ENCODE peak calls at places on chromosomes 7 and 10, in ten cellular contexts. S, Q, K, J, N, E, C, W, P and D are unnamed samples.

GRCh38 chr10:102586858-102587257 is 57.4 kb upstream of the TRIM8 start:
- DNase-seq in S (no peak), Q (no peak), K (no peak), J (no peak), N (no peak), E (no peak), C (no peak), W (no peak), P (no peak), D (no peak)

GRCh38 chr10:78972160-78972946 is 96.4 kb upstream of the ZMIZ1 start:
- DNase-seq in S (peak; percentile 94), Q (peak; percentile 65), K (no peak), J (no peak), N (peak; percentile 50), E (peak; percentile 83), C (no peak), W (no peak), P (no peak), D (no peak)

GRCh38 chr10:18340496-18341051 is 200.3 kb downstream of the CACNB2 start:
- DNase-seq in S (no peak), Q (peak; percentile 23), K (no peak), J (no peak), N (no peak), E (peak; percentile 41), C (no peak), W (no peak), P (no peak), D (no peak)

GRCh38 chr7:45000096-45001032 is at the start of gene CCM2:
- DNase-seq in S (peak; percentile 78), Q (peak; percentile 19), K (no peak), J (peak; percentile 72), N (peak; percentile 39), E (peak; percentile 36), C (no peak), W (no peak), P (no peak), D (no peak)

GRCh38 chr7:7352845-7353244 is 170.5 kb downstream of the C1GALT1 start:
- DNase-seq in S (no peak), Q (no peak), K (no peak), J (no peak), N (no peak), E (no peak), C (peak; percentile 86), W (peak; percentile 83), P (no peak), D (no peak)

GRCh38 chr7:93307131-93307660 is 75.0 kb downstream of the VPS50 start:
- DNase-seq in S (no peak), Q (peak; percentile 93), K (no peak), J (no peak), N (no peak), E (peak; percentile 65), C (no peak), W (peak; percentile 78), P (no peak), D (no peak)

GRCh38 chr10:7410800-7411670 is at the start of gene SFMBT2:
- DNase-seq in S (peak; percentile 70), Q (peak; percentile 58), K (no peak), J (peak; percentile 79), N (peak; percentile 46), E (peak; percentile 31), C (no peak), W (peak; percentile 57), P (peak; percentile 46), D (peak; percentile 90)

GRCh38 chr10:82625497-82626151 is 750.6 kb downstream of the NRG3 start:
- DNase-seq in S (no peak), Q (no peak), K (no peak), J (no peak), N (no peak), E (no peak), C (no peak), W (no peak), P (no peak), D (no peak)

GRCh38 chr7:30143748-30144251 is 9.0 kb downstream of the MTURN start:
- DNase-seq in S (no peak), Q (peak; percentile 27), K (peak; percentile 98), J (no peak), N (no peak), E (peak; percentile 47), C (no peak), W (peak; percentile 84), P (no peak), D (no peak)

GRCh38 chr7:67487316-67487715 is 490.7 kb downstream of the TYW1 start:
- DNase-seq in S (no peak), Q (no peak), K (no peak), J (no peak), N (no peak), E (no peak), C (no peak), W (no peak), P (no peak), D (no peak)

GRCh38 chr10:47233631-47234030 is 66.4 kb upstream of the GDF10 start:
- DNase-seq in S (no peak), Q (no peak), K (no peak), J (no peak), N (no peak), E (no peak), C (no peak), W (no peak), P (no peak), D (no peak)

GRCh38 chr7:79455173-79455790 is 1.8 kb upstream of the MAGI2 start:
- DNase-seq in S (no peak), Q (no peak), K (no peak), J (no peak), N (no peak), E (no peak), C (no peak), W (no peak), P (no peak), D (peak; percentile 4)

GRCh38 chr7:102286237-102287081 is at the start of gene SH2B2:
- DNase-seq in S (peak; percentile 88), Q (peak; percentile 65), K (no peak), J (peak; percentile 73), N (peak; percentile 49), E (peak; percentile 17), C (no peak), W (no peak), P (no peak), D (peak; percentile 86)

GRCh38 chr10:18179901-18180300 is 39.7 kb downstream of the CACNB2 start:
- DNase-seq in S (no peak), Q (peak; percentile 82), K (no peak), J (no peak), N (no peak), E (peak; percentile 81), C (no peak), W (no peak), P (no peak), D (no peak)

GRCh38 chr10:49652416-49653385 is 26.8 kb upstream of the C10orf53 start:
- DNase-seq in S (no peak), Q (no peak), K (no peak), J (no peak), N (no peak), E (no peak), C (no peak), W (no peak), P (no peak), D (no peak)

GRCh38 chr10:131774618-131775443 is 126.0 kb upstream of the PPP2R2D start:
- DNase-seq in S (no peak), Q (no peak), K (no peak), J (peak; percentile 13), N (no peak), E (no peak), C (no peak), W (no peak), P (no peak), D (no peak)

GRCh38 chr7:1124816-1125602 is 35.0 kb downstream of the ZFAND2A start:
- DNase-seq in S (peak; percentile 59), Q (no peak), K (no peak), J (no peak), N (no peak), E (no peak), C (no peak), W (no peak), P (no peak), D (no peak)

GRCh38 chr7:760006-760405 is 32.9 kb upstream of the PRKAR1B start:
- DNase-seq in S (no peak), Q (peak; percentile 78), K (no peak), J (no peak), N (no peak), E (no peak), C (no peak), W (no peak), P (no peak), D (no peak)

GRCh38 chr10:77081411-77082010 is 556.1 kb downstream of the KCNMA1 start:
- DNase-seq in S (no peak), Q (no peak), K (no peak), J (no peak), N (no peak), E (no peak), C (peak; percentile 32), W (no peak), P (no peak), D (no peak)

GRCh38 chr7:46855851-46856250 is 726.1 kb downstream of the TNS3 start:
- DNase-seq in S (no peak), Q (no peak), K (no peak), J (no peak), N (no peak), E (no peak), C (no peak), W (no peak), P (no peak), D (no peak)

GRCh38 chr10:90993340-90993739 is 72.5 kb upstream of the ANKRD1 start:
- DNase-seq in S (no peak), Q (no peak), K (no peak), J (no peak), N (no peak), E (peak; percentile 6), C (no peak), W (no peak), P (no peak), D (no peak)

GRCh38 chr10:1672001-1672781 is 65.1 kb downstream of the ADARB2 start:
- DNase-seq in S (no peak), Q (no peak), K (no peak), J (no peak), N (no peak), E (no peak), C (no peak), W (no peak), P (no peak), D (no peak)

GRCh38 chr7:67484244-67484751 is 487.7 kb downstream of the TYW1 start:
- DNase-seq in S (peak; percentile 53), Q (peak; percentile 47), K (peak; percentile 26), J (peak; percentile 47), N (peak; percentile 68), E (peak; percentile 34), C (peak; percentile 94), W (peak; percentile 13), P (no peak), D (peak; percentile 37)

GRCh38 chr7:137798073-137798763 is 48.6 kb downstream of the DGKI start:
- DNase-seq in S (no peak), Q (no peak), K (no peak), J (no peak), N (no peak), E (no peak), C (no peak), W (no peak), P (no peak), D (peak; percentile 28)

GRCh38 chr10:21754410-21755011 is 220.5 kb downstream of the MLLT10 start:
- DNase-seq in S (no peak), Q (peak; percentile 16), K (no peak), J (no peak), N (no peak), E (no peak), C (no peak), W (no peak), P (no peak), D (no peak)

GRCh38 chr7:105336009-105336408 is 52.7 kb downstream of the SRPK2 start:
- DNase-seq in S (no peak), Q (no peak), K (no peak), J (no peak), N (no peak), E (no peak), C (no peak), W (no peak), P (no peak), D (peak; percentile 27)

GRCh38 chr7:33418251-33418701 is 288.9 kb downstream of the BBS9 start:
- DNase-seq in S (no peak), Q (peak; percentile 82), K (no peak), J (no peak), N (no peak), E (peak; percentile 96), C (peak; percentile 52), W (no peak), P (no peak), D (no peak)

GRCh38 chr7:74410772-74411171 is 42.9 kb upstream of the GTF2IRD1 start:
- DNase-seq in S (no peak), Q (no peak), K (no peak), J (no peak), N (no peak), E (no peak), C (no peak), W (no peak), P (no peak), D (no peak)